ENCODE peak calls at places on chromosome 22, in eight cellular contexts. W, J, O, C, L, Y, R and Z are unnamed samples.

GRCh38 chr22:19889951-19890350 is 35.3 kb upstream of the GNB1L start:
- DNase-seq in Y (no peak), C (no peak), W (no peak), J (peak; percentile 42), R (no peak), O (no peak), L (no peak), Z (no peak)

GRCh38 chr22:19887251-19887985 is 32.7 kb upstream of the GNB1L start:
- DNase-seq in C (no peak), J (peak; percentile 38), O (no peak), W (no peak), Y (no peak), R (no peak), L (peak; percentile 7), Z (no peak)

GRCh38 chr22:19769393-19769715 is 8.8 kb downstream of the TBX1 start:
- DNase-seq in C (no peak), W (no peak), Y (no peak), J (no peak), R (no peak), L (no peak), O (no peak), Z (no peak)

GRCh38 chr22:48974443-48975251 is 853.0 kb downstream of the BRD1 start:
- DNase-seq in C (peak; percentile 34), R (no peak), Y (no peak), O (no peak), W (no peak), L (no peak), J (peak; percentile 3), Z (no peak)

GRCh38 chr22:45994516-45995404 is 17.8 kb upstream of the WNT7B start:
- DNase-seq in R (peak; percentile 80), O (peak; percentile 70), C (peak; percentile 86), Y (peak; percentile 85), J (peak; percentile 84), W (peak; percentile 91), L (peak; percentile 85), Z (peak; percentile 73)

GRCh38 chr22:28129319-28129962 is 210.4 kb upstream of the PITPNB start:
- DNase-seq in L (no peak), W (no peak), J (no peak), O (no peak), C (no peak), Y (no peak), R (no peak), Z (no peak)

GRCh38 chr22:28075260-28075981 is 156.4 kb upstream of the PITPNB start:
- DNase-seq in L (peak; percentile 20), Y (peak; percentile 74), C (peak; percentile 82), R (peak; percentile 90), O (peak; percentile 82), W (no peak), J (no peak), Z (peak; percentile 69)

GRCh38 chr22:46069518-46070214 is 80.7 kb upstream of the PPARA start:
- DNase-seq in C (peak; percentile 94), O (peak; percentile 28), W (peak; percentile 94), Y (peak; percentile 95), R (peak; percentile 92), L (peak; percentile 84), J (peak; percentile 90), Z (peak; percentile 93)

GRCh38 chr22:19871845-19872778 is 17.4 kb upstream of the GNB1L start:
- DNase-seq in C (no peak), R (no peak), W (peak; percentile 76), L (no peak), J (peak; percentile 46), O (no peak), Y (no peak), Z (no peak)

GRCh38 chr22:21000215-21000986 is 1.5 kb downstream of the THAP7 start:
- DNase-seq in C (no peak), L (no peak), J (no peak), O (no peak), R (peak; percentile 63), Y (no peak), W (no peak), Z (no peak)

GRCh38 chr22:36629320-36629719 is 74.2 kb downstream of the CACNG2 start:
- DNase-seq in O (no peak), C (no peak), R (no peak), Y (no peak), J (no peak), L (no peak), W (no peak), Z (no peak)

DNA sequence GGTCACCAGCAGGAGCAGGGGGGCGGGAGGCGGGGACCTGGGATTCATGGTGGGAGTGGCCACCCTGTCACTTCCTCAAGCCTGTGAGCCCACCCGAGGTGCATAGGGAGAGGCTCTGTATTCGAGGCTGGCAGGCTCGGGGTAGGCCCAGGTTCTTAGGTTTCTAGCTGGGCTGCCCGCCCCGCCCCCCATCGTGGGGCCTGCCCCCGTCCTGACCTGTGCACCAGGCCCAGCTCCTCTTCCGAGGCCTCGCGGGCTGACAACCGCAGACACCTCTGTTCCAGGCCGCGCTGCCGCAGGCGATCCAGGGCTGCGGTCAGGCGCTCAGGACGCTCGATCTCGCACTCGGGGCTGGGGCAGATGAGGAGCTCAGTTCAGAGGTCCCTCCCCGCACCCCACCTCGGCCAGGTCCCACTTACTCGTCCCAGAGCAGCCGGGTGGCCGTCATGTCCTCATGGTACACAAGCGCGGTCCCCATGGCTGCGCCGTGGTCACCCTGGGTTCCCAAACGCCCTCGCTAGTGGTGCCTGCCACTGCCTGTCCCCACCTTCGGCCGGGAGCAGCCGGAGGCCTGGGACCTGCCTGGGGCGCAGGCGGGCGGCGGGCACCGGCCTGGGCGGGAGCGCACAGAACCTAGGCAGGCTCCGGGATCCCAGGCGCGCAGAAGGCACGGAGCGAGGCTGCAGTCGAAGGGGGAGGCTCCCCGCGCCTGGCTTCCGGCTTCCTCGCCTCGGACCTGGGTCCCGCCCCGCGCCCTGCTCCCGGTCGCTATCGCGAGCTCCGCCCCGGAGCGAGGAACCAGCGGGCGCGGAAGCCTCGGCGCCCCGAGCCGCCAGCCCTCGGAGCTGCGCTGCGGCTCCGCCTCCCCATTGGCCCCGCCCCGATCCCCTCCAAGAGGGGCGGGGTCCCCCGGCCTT is at the start of gene HDAC10:
- DNase-seq in W (no peak), O (peak; percentile 85), L (peak; percentile 84), J (peak; percentile 93), C (no peak), R (peak; percentile 94), Y (peak; percentile 86), Z (peak; percentile 85)
- H3K36me3 ChIP-seq in W (peaks cover 11% of the 10 kb centered on the region), O (peaks cover 78% of the 10 kb centered on the region), L (peaks cover 17% of the 10 kb centered on the region), J (no peaks in the 10 kb centered on the region), C (no peaks in the 10 kb centered on the region), R (no peaks in the 10 kb centered on the region), Y (no peaks in the 10 kb centered on the region), Z (peaks cover 38% of the 10 kb centered on the region)

GRCh38 chr22:31246687-31247086 is 34.6 kb downstream of the LIMK2 start:
- DNase-seq in W (no peak), R (no peak), Y (no peak), L (no peak), C (no peak), J (no peak), O (no peak), Z (no peak)
- H3K36me3 ChIP-seq in W (no peaks in the 10 kb centered on the region), R (no peaks in the 10 kb centered on the region), Y (no peaks in the 10 kb centered on the region), L (no peaks in the 10 kb centered on the region), C (no peaks in the 10 kb centered on the region), J (no peaks in the 10 kb centered on the region), O (no peaks in the 10 kb centered on the region), Z (peaks cover 3% of the 10 kb centered on the region)

GRCh38 chr22:30334601-30335000 is 7.9 kb upstream of the TBC1D10A start:
- DNase-seq in L (no peak), O (no peak), Y (no peak), R (no peak), J (no peak), C (no peak), W (no peak), Z (no peak)

GRCh38 chr22:30333707-30334087 is 7.0 kb upstream of the TBC1D10A start:
- DNase-seq in L (no peak), Y (no peak), R (no peak), J (no peak), C (no peak), O (no peak), W (no peak), Z (no peak)

GRCh38 chr22:30335236-30335635 is 8.5 kb upstream of the TBC1D10A start:
- DNase-seq in C (no peak), L (no peak), R (peak; percentile 12), Y (no peak), J (no peak), W (no peak), O (no peak), Z (no peak)

GRCh38 chr22:30332551-30332950 is 5.8 kb upstream of the TBC1D10A start:
- DNase-seq in R (no peak), W (no peak), C (no peak), J (no peak), O (no peak), L (no peak), Y (no peak), Z (no peak)

DNA sequence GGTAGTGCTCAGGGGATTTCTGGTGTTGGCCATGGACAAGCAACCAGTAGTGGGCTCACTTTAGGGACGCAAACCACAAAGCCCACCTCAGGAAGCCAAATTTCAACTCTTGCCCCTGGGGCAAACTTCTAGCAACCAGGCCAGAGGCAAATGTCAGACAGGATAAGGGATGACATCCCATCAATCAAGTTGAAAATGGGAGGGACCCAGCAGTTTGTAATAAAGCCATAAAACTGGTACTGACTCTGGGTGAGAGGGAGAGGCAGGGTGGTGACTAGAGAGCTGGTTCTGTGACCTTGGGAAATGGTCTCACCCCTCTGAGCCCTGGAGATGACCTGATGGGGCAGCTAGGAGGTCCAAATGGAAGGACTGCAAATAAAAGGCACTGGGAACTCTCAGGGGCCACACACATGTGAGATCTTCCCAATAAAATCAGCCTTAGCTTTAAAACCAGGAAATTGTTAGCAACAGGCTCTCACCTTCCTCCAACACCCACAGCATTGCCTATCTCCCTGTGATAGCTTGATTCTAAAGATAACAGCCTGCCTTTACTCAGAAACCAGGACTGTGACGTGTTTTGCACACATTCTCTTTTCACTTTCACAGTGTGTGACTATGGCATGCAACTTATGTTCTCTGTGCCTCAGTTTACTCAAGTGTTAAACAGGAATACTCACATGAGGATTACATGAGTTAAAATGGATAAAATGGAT is 6.4 kb upstream of the TBC1D10A start:
- DNase-seq in W (no peak), O (no peak), J (no peak), Y (no peak), L (no peak), C (no peak), R (no peak), Z (no peak)
- H3K36me3 ChIP-seq in W (peaks cover 70% of the 10 kb centered on the region), O (peaks cover 71% of the 10 kb centered on the region), J (peaks cover 24% of the 10 kb centered on the region), Y (peaks cover 46% of the 10 kb centered on the region), L (peaks cover 78% of the 10 kb centered on the region), C (peaks cover 59% of the 10 kb centered on the region), R (peaks cover 37% of the 10 kb centered on the region), Z (peaks cover 69% of the 10 kb centered on the region)

GRCh38 chr22:39511226-39511625 is 9.1 kb upstream of the ATF4 start:
- DNase-seq in C (no peak), Y (no peak), O (no peak), J (peak; percentile 38), W (no peak), R (no peak), L (no peak), Z (no peak)

GRCh38 chr22:39515266-39516050 is 4.9 kb upstream of the ATF4 start:
- DNase-seq in Y (no peak), W (no peak), J (no peak), R (no peak), O (no peak), C (no peak), L (no peak), Z (no peak)

GRCh38 chr22:39512026-39512425 is 8.3 kb upstream of the ATF4 start:
- DNase-seq in L (no peak), Y (no peak), R (no peak), W (no peak), O (no peak), J (peak; percentile 47), C (no peak), Z (no peak)

GRCh38 chr22:39514373-39514973 is 5.9 kb upstream of the ATF4 start:
- DNase-seq in O (no peak), R (peak; percentile 63), C (peak; percentile 75), L (peak; percentile 62), J (no peak), W (peak; percentile 86), Y (peak; percentile 80), Z (no peak)

GRCh38 chr22:39513791-39514190 is 6.6 kb upstream of the ATF4 start:
- DNase-seq in L (no peak), R (no peak), C (no peak), J (peak; percentile 52), Y (no peak), W (no peak), O (no peak), Z (no peak)
- H3K36me3 ChIP-seq in L (peaks cover 77% of the 10 kb centered on the region), R (peaks cover 34% of the 10 kb centered on the region), C (peaks cover 76% of the 10 kb centered on the region), J (peaks cover 5% of the 10 kb centered on the region), Y (peaks cover 21% of the 10 kb centered on the region), W (peaks cover 80% of the 10 kb centered on the region), O (peaks cover 65% of the 10 kb centered on the region), Z (peaks cover 70% of the 10 kb centered on the region)